ENCODE peak calls at places on chromosomes 4 and X, in seven cellular contexts. R is activated T-cell treated with anti-CD3 and anti-CD28 coated beads, Interleukin-2, amount 50 U/mL, for 72 hours; I is fibroblast of mammary gland; P is HFFc6; C is SW480; M is brain microvascular endothelial cell; B is hepatic stellate cell. O is an unnamed sample.

GRCh38 chr4:46844325-46844917 is 64.6 kb downstream of the COX7B2 start:
- DNase-seq in R (peak), I (peak), P (peak), C (peak), M (peak), B (peak), O (peak)

GRCh38 chr4:75432683-75433082 is 81.5 kb downstream of the RCHY1 start:
- DNase-seq in R (no peak), I (peak), P (peak), C (peak), M (peak), B (no peak), O (no peak)

GRCh38 chr4:169768385-169768784 is 10.6 kb upstream of the HPF1 start:
- DNase-seq in R (no peak), I (no peak), P (no peak), C (no peak), M (no peak), B (no peak), O (no peak)

GRCh38 chrX:17377795-17378194 is 2.8 kb downstream of the NHS start:
- DNase-seq in R (peak), I (peak), P (no peak), C (peak), M (no peak), B (no peak), O (no peak)

GRCh38 chrX:71128915-71129765 is 10.7 kb downstream of the MED12 start:
- DNase-seq in R (peak), I (peak), P (peak), C (peak), M (peak), B (peak), O (peak)

GRCh38 chr4:8495803-8496202 is 55.2 kb downstream of the TRMT44 start:
- DNase-seq in R (no peak), I (no peak), P (no peak), C (no peak), M (no peak), B (no peak), O (no peak)

GRCh38 chrX:103431316-103431715 is 55.0 kb downstream of the BEX3 start:
- DNase-seq in R (no peak), I (peak), P (peak), C (peak), M (peak), B (no peak), O (no peak)

GRCh38 chrX:150731795-150732194 is 38.6 kb downstream of the MTMR1 start:
- DNase-seq in R (peak), I (peak), P (peak), C (no peak), M (peak), B (peak), O (no peak)

GRCh38 chr4:32268949-32269348 is 1548.8 kb downstream of the PCDH7 start:
- DNase-seq in R (no peak), I (no peak), P (no peak), C (no peak), M (no peak), B (no peak), O (no peak)

GRCh38 chr4:79663157-79663556 is 255.1 kb upstream of the GK2 start:
- DNase-seq in R (no peak), I (no peak), P (no peak), C (peak), M (no peak), B (no peak), O (no peak)

GRCh38 chr4:74117024-74117534 is 18.1 kb upstream of the CXCL2 start:
- DNase-seq in R (no peak), I (peak), P (peak), C (peak), M (peak), B (peak), O (no peak)

O was measured in nephron progenitor cell.